ENCODE peak calls at places on chromosomes 12 and 14, in seven cellular contexts. E is mesendoderm, P is neuronal stem cell, L is mesenchymal stem cell, M is H9, R is H1, D is trophoblast cell. J is an unnamed sample.

GRCh38 chr12:78863482-78864427 is 819 bp upstream of the SYT1 start:
- DNase-seq in P (peak), L (peak), M (peak), R (peak), E (peak), D (peak), J (peak)

GRCh38 chr12:85445060-85445938 is 165.3 kb downstream of the ALX1 start:
- DNase-seq in D (no peak), R (no peak), P (no peak), L (no peak), E (peak), M (no peak), J (no peak)

GRCh38 chr12:112170376-112170775 is 45.0 kb downstream of the TRAFD1 start:
- DNase-seq in E (no peak), P (no peak), R (no peak), L (no peak), D (peak), M (no peak), J (no peak)

GRCh38 chr12:107311682-107312081 is 218.3 kb upstream of the CRY1 start:
- DNase-seq in P (no peak), E (no peak), D (no peak), M (no peak), R (no peak), L (no peak), J (no peak)

GRCh38 chr12:130186631-130187269 is 24.5 kb downstream of the FZD10 start:
- DNase-seq in L (no peak), P (no peak), R (no peak), D (no peak), E (peak), M (peak), J (no peak)

GRCh38 chr12:124188561-124189405 is 106.1 kb upstream of the RFLNA start:
- DNase-seq in L (peak), R (no peak), P (no peak), E (peak), M (no peak), D (peak), J (no peak)

GRCh38 chr14:33908540-33909223 is 42.2 kb downstream of the EGLN3 start:
- DNase-seq in D (no peak), M (no peak), R (no peak), P (no peak), E (peak), L (no peak), J (no peak)

GRCh38 chr12:64673490-64674169 is 63.3 kb downstream of the RASSF3 start:
- DNase-seq in D (no peak), P (peak), M (no peak), E (peak), L (peak), R (no peak), J (peak)

GRCh38 chr12:53500119-53500775 is 836 bp upstream of the TARBP2 start:
- DNase-seq in E (no peak), L (peak), D (peak), M (no peak), P (no peak), R (no peak), J (peak)

GRCh38 chr12:66302827-66303169 is 505 bp downstream of the HELB start:
- DNase-seq in L (no peak), R (no peak), M (no peak), P (no peak), E (no peak), D (no peak), J (no peak)

GRCh38 chr12:77218278-77218677 is 152.9 kb upstream of the E2F7 start:
- DNase-seq in P (no peak), R (no peak), L (no peak), D (no peak), M (no peak), E (no peak), J (no peak)
- H2AK5ac ChIP-seq in P (no peak), R (peak), L (no peak), D (no peak), M (no peak), E (no peak), J (no peak)

GRCh38 chr14:75440733-75441474 is 13.1 kb downstream of the JDP2 start:
- DNase-seq in M (peak), P (no peak), E (no peak), L (peak), R (no peak), D (no peak), J (peak)

GRCh38 chr14:75441731-75442130 is 13.9 kb downstream of the JDP2 start:
- DNase-seq in E (peak), D (no peak), M (peak), R (no peak), L (no peak), P (no peak), J (no peak)

GRCh38 chr14:75438486-75439080 is 10.8 kb downstream of the JDP2 start:
- DNase-seq in P (no peak), D (no peak), L (no peak), M (peak), E (no peak), R (no peak), J (no peak)

GRCh38 chr14:75442166-75442565 is 14.3 kb downstream of the JDP2 start:
- DNase-seq in M (peak), D (no peak), L (no peak), R (no peak), P (no peak), E (no peak), J (no peak)

GRCh38 chr14:75439989-75440388 is 12.2 kb downstream of the JDP2 start:
- DNase-seq in L (no peak), D (no peak), P (no peak), M (peak), R (no peak), E (no peak), J (no peak)
- H3K27ac ChIP-seq in L (no peak), D (no peak), P (no peak), M (no peak), R (no peak), E (no peak), J (no peak)

GRCh38 chr14:68306265-68306933 is 486.5 kb downstream of the ZFP36L1 start:
- DNase-seq in E (no peak), R (no peak), D (no peak), P (no peak), M (no peak), L (no peak), J (no peak)
- H2AK5ac ChIP-seq in E (no peak), R (no peak), D (peak), P (no peak), M (no peak), L (no peak), J (no peak)

GRCh38 chr14:101325319-101325718 is 236.0 kb upstream of the DIO3 start:
- DNase-seq in P (no peak), E (no peak), M (no peak), D (no peak), L (no peak), R (no peak), J (no peak)
- H3K27ac ChIP-seq in P (no peak), E (no peak), M (no peak), D (no peak), L (no peak), R (no peak), J (no peak)

GRCh38 chr12:80909370-80909769 is 28.4 kb downstream of the LIN7A start:
- DNase-seq in P (no peak), E (no peak), R (no peak), D (no peak), L (no peak), M (no peak), J (no peak)
- H2AK5ac ChIP-seq in P (no peak), E (no peak), R (no peak), D (no peak), L (no peak), M (no peak), J (no peak)

GRCh38 chr12:52084491-52085231 is 5.2 kb downstream of the SMIM41 start:
- DNase-seq in E (no peak), D (no peak), M (no peak), L (no peak), P (no peak), R (no peak), J (no peak)

GRCh38 chr12:52087961-52088820 is 8.7 kb downstream of the SMIM41 start:
- DNase-seq in E (no peak), R (no peak), M (no peak), D (no peak), P (no peak), L (no peak), J (no peak)

GRCh38 chr12:52086944-52087835 is 7.7 kb downstream of the SMIM41 start:
- DNase-seq in R (no peak), L (no peak), D (no peak), E (no peak), P (no peak), M (no peak), J (no peak)

GRCh38 chr12:52085682-52086180 is 6.2 kb downstream of the SMIM41 start:
- DNase-seq in P (no peak), M (no peak), R (no peak), L (no peak), E (no peak), D (no peak), J (no peak)

GRCh38 chr12:52086366-52086765 is 6.9 kb downstream of the SMIM41 start:
- DNase-seq in E (no peak), D (no peak), M (no peak), L (no peak), R (no peak), P (no peak), J (peak)
- H3K27ac ChIP-seq in E (no peak), D (no peak), M (no peak), L (no peak), R (no peak), P (no peak), J (no peak)

J was measured in IMR-90.